ENCODE peak calls at places on chromosomes 3 and 15, in six cellular contexts. I is PC-3, W is Panc1, M is MM.1S, U is coronary artery, T is substantia nigra. R is an unnamed sample.

GRCh38 chr3:23341147-23341838 is 138.2 kb downstream of the UBE2E2 start:
- DNase-seq in U (no peak), W (no peak), M (no peak), I (no peak), T (no peak), R (no peak)

GRCh38 chr3:133868758-133869429 is 26.8 kb downstream of the RAB6B start:
- DNase-seq in U (no peak), M (no peak), I (no peak), T (no peak), W (no peak), R (no peak)

GRCh38 chr15:22939051-22939450 is 41.1 kb downstream of the CYFIP1 start:
- DNase-seq in U (no peak), M (no peak), T (no peak), W (no peak), I (no peak), R (no peak)

GRCh38 chr3:98900265-98901031 is 1.0 kb downstream of the DCBLD2 start:
- DNase-seq in U (no peak), W (no peak), T (no peak), I (no peak), M (no peak), R (peak)

GRCh38 chr15:66404532-66404931 is 17.8 kb downstream of the MAP2K1 start:
- DNase-seq in T (no peak), M (no peak), U (no peak), W (no peak), I (no peak), R (peak)

GRCh38 chr3:97487587-97487986 is 277.0 kb upstream of the ARL6 start:
- DNase-seq in I (no peak), M (no peak), T (no peak), W (no peak), U (no peak), R (no peak)

GRCh38 chr15:26667222-26667988 is 105.5 kb downstream of the GABRB3 start:
- DNase-seq in M (no peak), W (no peak), I (no peak), T (peak), U (no peak), R (peak)

GRCh38 chr15:45903283-45903682 is 268.5 kb downstream of the SQOR start:
- DNase-seq in T (no peak), W (no peak), M (no peak), I (no peak), U (no peak), R (no peak)

GRCh38 chr3:131174752-131175151 is 148.1 kb downstream of the NEK11 start:
- DNase-seq in T (no peak), M (peak), I (peak), U (no peak), W (no peak), R (peak)

GRCh38 chr15:66701422-66702034 is 508 bp upstream of the SMAD6 start:
- DNase-seq in I (no peak), T (no peak), U (no peak), M (peak), W (no peak), R (peak)

GRCh38 chr15:75620043-75620775 is 5.3 kb downstream of the SNUPN start:
- DNase-seq in W (no peak), U (no peak), M (no peak), I (no peak), T (no peak), R (no peak)

GRCh38 chr3:127760361-127760760 is 62.0 kb downstream of the MGLL start:
- DNase-seq in M (no peak), I (no peak), T (no peak), W (no peak), U (no peak), R (no peak)

GRCh38 chr3:23219117-23219516 is 16.0 kb downstream of the UBE2E2 start:
- DNase-seq in M (peak), W (no peak), T (no peak), U (no peak), I (peak), R (peak)

GRCh38 chr3:174333640-174334039 is 525.5 kb upstream of the NAALADL2 start:
- DNase-seq in T (no peak), I (peak), M (no peak), U (no peak), W (no peak), R (no peak)

GRCh38 chr3:55458398-55458797 is 28.7 kb downstream of the WNT5A start:
- DNase-seq in I (no peak), T (no peak), M (no peak), W (no peak), U (no peak), R (no peak)

GRCh38 chr3:194043516-194043915 is 92.4 kb upstream of the HES1 start:
- DNase-seq in T (no peak), M (no peak), U (no peak), W (no peak), I (peak), R (peak)

GRCh38 chr3:100086401-100086800 is 27.9 kb downstream of the FILIP1L start:
- DNase-seq in T (no peak), U (no peak), M (no peak), W (no peak), I (peak), R (no peak)

GRCh38 chr15:52481915-52482314 is 46.8 kb downstream of the MYO5A start:
- DNase-seq in I (peak), M (peak), W (no peak), T (no peak), U (no peak), R (no peak)

GRCh38 chr3:190038050-190038631 is 82.6 kb downstream of the P3H2 start:
- DNase-seq in W (no peak), M (no peak), I (peak), U (no peak), T (no peak), R (peak)

GRCh38 chr3:109899930-109900329 is 562.6 kb upstream of the DPPA4 start:
- DNase-seq in U (no peak), I (no peak), M (no peak), T (no peak), W (no peak), R (no peak)

GRCh38 chr3:179063945-179064560 is 7.6 kb downstream of the ZMAT3 start:
- DNase-seq in W (no peak), T (no peak), U (no peak), M (no peak), I (peak), R (no peak)

GRCh38 chr3:127959873-127960272 is 44.8 kb downstream of the KBTBD12 start:
- DNase-seq in M (no peak), U (no peak), W (no peak), I (peak), T (no peak), R (peak)

GRCh38 chr15:70101459-70102113 is 3.9 kb upstream of the TLE3 start:
- DNase-seq in T (peak), U (no peak), W (no peak), M (peak), I (peak), R (peak)

GRCh38 chr3:42868841-42869240 is 6.8 kb downstream of the CYP8B1 start:
- DNase-seq in U (no peak), T (no peak), M (no peak), W (no peak), I (no peak), R (no peak)

GRCh38 chr3:188448813-188449212 is 294.9 kb downstream of the LPP start:
- DNase-seq in U (no peak), T (no peak), I (no peak), M (no peak), W (no peak), R (no peak)

GRCh38 chr15:89400121-89400996 is 65.7 kb upstream of the POLG start:
- DNase-seq in T (peak), M (peak), I (no peak), U (no peak), W (no peak), R (no peak)

GRCh38 chr3:190258634-190259033 is 63.6 kb downstream of the CLDN1 start:
- DNase-seq in M (no peak), W (no peak), I (no peak), U (no peak), T (no peak), R (peak)

GRCh38 chr15:100602822-100603393 is 519 bp downstream of the ASB7 start:
- DNase-seq in I (peak), T (no peak), W (no peak), M (peak), U (no peak), R (peak)

GRCh38 chr3:43953814-43954241 is 263.1 kb downstream of the ABHD5 start:
- DNase-seq in I (peak), T (no peak), U (no peak), M (no peak), W (peak), R (no peak)

GRCh38 chr3:117407317-117407716 is 697.7 kb downstream of the TUSC7 start:
- DNase-seq in T (no peak), M (peak), W (no peak), U (no peak), I (peak), R (peak)

GRCh38 chr3:4687596-4687995 is 194.4 kb downstream of the ITPR1 start:
- DNase-seq in T (no peak), W (no peak), M (no peak), I (no peak), U (no peak), R (no peak)
- H3K27ac ChIP-seq in T (no peak), W (no peak), M (no peak), I (no peak), U (no peak), R (no peak)

DNA sequence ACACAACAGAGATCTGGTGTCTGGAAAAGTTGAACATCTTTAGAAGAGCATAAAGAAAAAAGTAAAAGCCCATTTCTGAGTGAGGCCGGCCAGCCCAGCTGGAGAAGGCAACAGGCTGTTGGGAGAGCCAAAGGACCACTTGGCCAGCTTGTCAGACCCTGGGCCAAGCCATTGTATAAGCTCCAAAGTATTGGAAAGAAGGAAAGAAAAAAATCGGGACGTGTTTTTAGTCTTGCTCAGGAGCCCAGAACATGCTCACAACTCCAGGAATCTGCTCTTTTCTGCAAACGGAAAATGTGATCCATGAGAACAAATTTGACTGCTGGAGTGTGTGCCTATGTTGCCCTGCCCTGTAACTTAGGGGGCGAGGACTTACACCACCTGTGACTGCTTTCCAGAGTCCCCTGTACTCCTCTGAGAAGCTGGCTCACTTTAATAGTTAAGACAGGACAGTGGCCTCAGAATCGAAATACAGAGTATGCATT is 10.4 kb upstream of the CLPX start:
- DNase-seq in T (no peak), W (no peak), U (no peak), M (no peak), I (no peak), R (no peak)
- H3K27ac ChIP-seq in T (no peak), W (no peak), U (peak), M (no peak), I (no peak), R (no peak)

GRCh38 chr15:98485451-98485850 is 162.9 kb upstream of the IGF1R start:
- DNase-seq in M (no peak), U (no peak), W (no peak), T (no peak), I (no peak), R (no peak)
- H3K27ac ChIP-seq in M (no peak), U (no peak), W (no peak), T (no peak), I (no peak), R (no peak)

DNA sequence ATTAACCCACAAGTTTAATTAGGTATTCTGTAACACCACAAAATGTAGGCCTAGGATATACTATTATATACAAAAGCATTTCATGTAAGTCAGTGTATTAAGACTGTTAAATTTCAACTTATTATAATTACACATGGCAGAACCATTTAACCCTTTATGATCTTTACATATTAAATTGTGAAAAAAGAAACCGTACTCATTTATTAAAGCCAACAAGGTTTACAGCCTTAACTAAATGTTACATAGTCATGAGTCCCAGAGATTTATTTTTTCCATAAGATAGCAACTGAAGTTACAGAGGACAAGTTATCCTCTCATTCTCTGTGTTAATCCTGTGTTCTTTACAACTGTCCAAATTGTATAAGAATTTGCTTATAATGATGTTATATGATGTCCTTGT is 615.8 kb upstream of the AGTR1 start:
- DNase-seq in W (no peak), U (no peak), M (no peak), I (no peak), T (no peak), R (no peak)
- H3K27ac ChIP-seq in W (no peak), U (no peak), M (no peak), I (no peak), T (no peak), R (no peak)

DNA sequence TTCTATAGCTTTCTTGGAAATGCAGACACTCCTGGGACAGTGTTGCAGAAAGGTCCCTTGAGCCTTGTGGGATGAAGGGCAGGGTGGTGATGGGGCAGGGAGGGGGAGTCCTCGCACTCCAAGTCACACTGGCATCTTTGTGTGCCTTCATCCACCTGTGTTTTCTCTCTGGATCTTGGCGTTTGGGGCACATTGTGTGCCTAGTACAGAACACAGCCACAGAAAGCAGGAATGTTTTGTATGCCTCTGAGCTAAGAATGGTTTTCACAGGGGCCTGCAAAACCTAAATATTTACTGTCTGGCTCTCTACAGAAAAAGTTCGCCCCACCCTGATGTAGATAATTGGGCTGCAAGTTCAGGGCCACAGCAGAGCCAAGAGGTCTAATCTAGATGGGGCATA is 5.7 kb downstream of the MYZAP start:
- DNase-seq in W (no peak), T (no peak), M (no peak), U (no peak), I (no peak), R (no peak)
- H3K27ac ChIP-seq in W (no peak), T (no peak), M (no peak), U (no peak), I (peak), R (no peak)

GRCh38 chr3:69324362-69325025 is 61.4 kb downstream of the FRMD4B start:
- DNase-seq in U (no peak), M (no peak), W (no peak), I (peak), T (peak), R (peak)
- H3K27ac ChIP-seq in U (peak), M (no peak), W (no peak), I (no peak), T (peak), R (no peak)

GRCh38 chr3:46141807-46142206 is 66.3 kb downstream of the CCR1 start:
- DNase-seq in I (no peak), T (no peak), U (no peak), W (no peak), M (no peak), R (no peak)
- H3K27ac ChIP-seq in I (no peak), T (no peak), U (no peak), W (no peak), M (no peak), R (no peak)

DNA sequence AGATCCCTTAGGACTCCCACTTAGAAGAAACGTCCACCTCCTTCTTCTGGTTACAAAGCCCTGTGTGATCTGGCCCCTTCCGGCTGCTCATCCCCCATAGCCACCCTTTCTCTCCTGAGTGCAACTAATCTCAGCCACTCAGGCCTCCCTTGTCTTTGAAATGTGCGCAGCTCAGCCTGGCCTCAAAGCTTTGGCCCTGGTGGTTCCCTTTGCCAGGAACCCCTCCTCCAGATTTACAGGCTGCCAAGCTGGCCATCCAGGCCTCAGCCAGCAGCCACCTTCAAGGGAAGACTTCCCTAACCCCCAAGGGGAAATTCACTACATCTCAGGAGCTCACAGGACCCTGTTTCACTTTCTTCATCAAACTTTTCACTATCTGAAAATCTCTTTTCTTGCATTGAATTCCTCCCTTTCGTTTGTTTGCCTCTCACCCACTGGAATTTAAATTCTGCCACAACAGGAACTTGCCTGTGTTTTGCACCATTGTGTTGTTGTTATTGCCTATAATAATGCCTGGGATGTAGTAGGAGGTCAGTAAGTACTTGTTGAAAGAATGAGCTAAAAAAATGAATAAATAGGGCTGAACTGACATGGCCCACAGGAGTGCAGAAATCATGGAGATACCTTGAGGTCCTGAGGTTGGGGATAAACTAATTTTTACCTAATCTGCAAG is 109.5 kb upstream of the PFN2 start:
- DNase-seq in T (no peak), I (no peak), M (no peak), W (no peak), U (no peak), R (no peak)
- H3K27ac ChIP-seq in T (no peak), I (peak), M (no peak), W (peak), U (no peak), R (no peak)

GRCh38 chr3:52188586-52189404 is 9.2 kb upstream of the ALAS1 start:
- DNase-seq in T (no peak), I (no peak), W (no peak), U (no peak), M (no peak), R (peak)

GRCh38 chr3:52193059-52193458 is 4.9 kb upstream of the ALAS1 start:
- DNase-seq in I (peak), W (no peak), U (no peak), M (no peak), T (peak), R (no peak)

GRCh38 chr3:52191663-52192062 is 6.3 kb upstream of the ALAS1 start:
- DNase-seq in T (no peak), W (no peak), M (no peak), U (no peak), I (no peak), R (no peak)

GRCh38 chr3:52187576-52187975 is 10.4 kb upstream of the ALAS1 start:
- DNase-seq in M (no peak), T (no peak), U (no peak), W (no peak), I (no peak), R (no peak)

DNA sequence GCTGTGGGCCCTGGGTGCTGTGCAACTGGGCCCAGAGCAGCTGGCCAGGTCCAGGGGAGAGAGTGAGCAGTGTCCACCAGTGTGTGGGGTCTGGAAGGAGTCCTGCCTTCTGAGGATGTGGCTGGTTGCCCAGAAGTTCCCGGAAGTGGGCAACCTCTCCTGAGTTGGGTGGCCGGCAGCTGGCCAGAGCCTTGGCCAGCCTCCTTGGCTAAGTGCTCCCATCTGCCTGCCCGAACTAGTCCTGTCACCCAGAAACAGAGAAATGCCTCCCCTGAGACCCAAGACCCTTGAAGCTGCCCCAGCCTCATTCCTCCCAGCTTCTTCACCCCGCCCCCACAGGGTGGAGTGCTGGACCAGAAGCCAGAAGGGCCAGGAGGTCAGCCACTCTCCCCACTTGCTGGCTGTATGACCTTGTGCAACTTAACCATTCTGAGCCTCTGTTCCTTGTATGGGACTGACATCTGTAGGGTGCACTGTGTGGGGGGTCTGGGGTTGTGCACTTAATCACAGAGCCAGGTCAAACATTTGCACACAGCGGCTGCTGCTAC is 7.6 kb upstream of the ALAS1 start:
- DNase-seq in M (no peak), I (no peak), T (peak), W (no peak), U (no peak), R (no peak)
- H3K27ac ChIP-seq in M (no peak), I (no peak), T (no peak), W (no peak), U (peak), R (no peak)

GRCh38 chr3:148600902-148601765 is 96.6 kb upstream of the AGTR1 start:
- DNase-seq in T (no peak), W (no peak), U (no peak), M (no peak), I (peak), R (peak)

GRCh38 chr3:148601766-148602685 is 95.7 kb upstream of the AGTR1 start:
- DNase-seq in T (no peak), U (no peak), W (no peak), M (no peak), I (no peak), R (no peak)

GRCh38 chr3:148600440-148600839 is 97.3 kb upstream of the AGTR1 start:
- DNase-seq in M (no peak), T (no peak), U (no peak), W (no peak), I (no peak), R (no peak)

GRCh38 chr3:148598619-148599018 is 99.1 kb upstream of the AGTR1 start:
- DNase-seq in T (no peak), I (no peak), W (no peak), M (no peak), U (no peak), R (no peak)

DNA sequence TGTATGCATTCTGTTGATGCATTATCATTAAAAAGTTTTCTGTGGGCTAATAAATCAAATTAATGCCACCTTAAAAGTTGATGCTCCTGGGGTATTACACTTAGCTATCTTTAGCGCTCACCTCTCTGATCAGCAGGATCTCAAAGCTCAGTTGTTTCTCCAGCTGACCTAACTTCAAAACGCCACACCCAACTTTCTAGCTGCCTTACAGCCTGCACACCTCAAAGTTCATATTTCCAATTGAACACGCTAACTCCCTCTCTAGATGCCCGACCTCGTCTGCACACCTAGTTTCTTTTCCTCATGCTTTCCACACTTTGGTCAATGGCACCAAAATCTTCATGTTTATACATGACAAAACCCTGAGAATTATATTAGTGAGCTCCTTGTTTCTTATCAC is 98.2 kb upstream of the AGTR1 start:
- DNase-seq in I (no peak), T (no peak), U (no peak), W (no peak), M (no peak), R (no peak)
- H3K27ac ChIP-seq in I (no peak), T (no peak), U (no peak), W (no peak), M (no peak), R (no peak)